ENCODE peak calls at places on chromosomes 13 and 19, in four cellular contexts. X, L, E and A are unnamed samples.

GRCh38 chr19:32671883-32672282 is 3.1 kb downstream of the ANKRD27 start:
- DNase-seq in E (no peak), X (no peak), L (no peak), A (no peak)

GRCh38 chr19:16274466-16274865 is 50.2 kb upstream of the KLF2 start:
- DNase-seq in L (no peak), X (no peak), E (no peak), A (no peak)

GRCh38 chr13:98564204-98564603 is 12.7 kb downstream of the STK24 start:
- DNase-seq in E (no peak), L (no peak), X (no peak), A (no peak)

GRCh38 chr19:1070931-1071791 is 4.2 kb downstream of the ARHGAP45 start:
- DNase-seq in E (no peak), L (no peak), X (no peak), A (no peak)

GRCh38 chr13:103157034-103157433 is 90.8 kb upstream of the SLC10A2 start:
- DNase-seq in L (no peak), E (no peak), X (no peak), A (no peak)

GRCh38 chr13:78608705-78609463 is 5.5 kb upstream of the POU4F1 start:
- DNase-seq in X (no peak), E (no peak), L (no peak), A (peak)

GRCh38 chr13:44243198-44243852 is 130.3 kb upstream of the SERP2 start:
- DNase-seq in L (no peak), E (no peak), X (no peak), A (peak)

GRCh38 chr13:66887088-66887487 is 343.0 kb downstream of the PCDH9 start:
- DNase-seq in L (no peak), X (no peak), E (no peak), A (no peak)

GRCh38 chr19:35055715-35056179 is 14.2 kb downstream of the HPN start:
- DNase-seq in E (no peak), L (no peak), X (no peak), A (peak)

GRCh38 chr19:20664917-20665781 is 3.8 kb upstream of the ZNF626 start:
- DNase-seq in L (no peak), X (no peak), E (no peak), A (peak)

GRCh38 chr13:80945328-80945727 is 604.4 kb upstream of the SPRY2 start:
- DNase-seq in L (no peak), E (no peak), X (no peak), A (peak)

GRCh38 chr13:75633285-75633684 is 2.8 kb upstream of the LMO7 start:
- DNase-seq in X (no peak), E (no peak), L (no peak), A (no peak)

GRCh38 chr19:2034729-2035589 is 16.1 kb downstream of the MKNK2 start:
- DNase-seq in L (no peak), X (peak), E (peak), A (no peak)

GRCh38 chr19:50536662-50537305 is 23.1 kb upstream of the ASPDH start:
- DNase-seq in E (no peak), X (no peak), L (no peak), A (peak)

GRCh38 chr19:35171730-35172129 is 17.2 kb downstream of the FXYD5 start:
- DNase-seq in X (no peak), E (no peak), L (no peak), A (peak)

GRCh38 chr13:51781246-51782022 is 22.5 kb downstream of the DHRS12 start:
- DNase-seq in E (no peak), X (no peak), L (no peak), A (no peak)

GRCh38 chr19:45485301-45486077 is 11.4 kb downstream of the RTN2 start:
- DNase-seq in E (peak), L (peak), X (peak), A (peak)

GRCh38 chr19:12838182-12838890 is at the start of gene MAST1:
- DNase-seq in E (peak), L (no peak), X (peak), A (peak)

GRCh38 chr13:112696001-112696868 is 6.4 kb downstream of the ATP11A start:
- DNase-seq in L (no peak), X (no peak), E (no peak), A (peak)

GRCh38 chr19:3263866-3264265 is 39.4 kb downstream of the CELF5 start:
- DNase-seq in L (no peak), X (no peak), E (no peak), A (no peak)

GRCh38 chr13:40946485-40946884 is 72.6 kb downstream of the ELF1 start:
- DNase-seq in X (no peak), E (no peak), L (no peak), A (no peak)

GRCh38 chr13:73940098-73940497 is 194.1 kb downstream of the KLF12 start:
- DNase-seq in L (no peak), X (no peak), E (no peak), A (no peak)

GRCh38 chr13:95656386-95657015 is 12.0 kb upstream of the DZIP1 start:
- DNase-seq in L (no peak), X (no peak), E (no peak), A (no peak)

GRCh38 chr13:76812971-76813691 is 73.1 kb downstream of the KCTD12 start:
- DNase-seq in X (no peak), E (no peak), L (no peak), A (no peak)

GRCh38 chr13:38090913-38091312 is 221.3 kb upstream of the TRPC4 start:
- DNase-seq in L (no peak), E (no peak), X (no peak), A (no peak)

GRCh38 chr13:54261856-54262255 is 1233.2 kb downstream of the OLFM4 start:
- DNase-seq in L (no peak), E (no peak), X (no peak), A (no peak)

GRCh38 chr19:2332341-2333026 is 4.0 kb downstream of the SPPL2B start:
- DNase-seq in X (peak), E (no peak), L (peak), A (no peak)

GRCh38 chr13:52849727-52850395 is 1.4 kb upstream of the PCDH8 start:
- DNase-seq in L (no peak), E (no peak), X (no peak), A (no peak)

GRCh38 chr19:16588089-16588823 is 16.0 kb upstream of the SLC35E1 start:
- DNase-seq in X (peak), E (peak), L (peak), A (peak)

GRCh38 chr19:1170938-1171754 is 2.9 kb downstream of the SBNO2 start:
- DNase-seq in L (no peak), X (no peak), E (no peak), A (no peak)

GRCh38 chr19:49114630-49115363 is 627 bp downstream of the LIN7B start:
- DNase-seq in E (peak), L (no peak), X (peak), A (peak)

GRCh38 chr19:43553656-43554055 is 20.7 kb downstream of the ZNF575 start:
- DNase-seq in X (no peak), L (no peak), E (no peak), A (no peak)

GRCh38 chr19:45200614-45201013 is 22.0 kb downstream of the BLOC1S3 start:
- DNase-seq in E (no peak), L (no peak), X (no peak), A (peak)